ENCODE peak calls at places on chromosome 11, in eight cellular contexts. E is GM23248, P is IMR-90, L is GM23338, V is A549, K is mammary epithelial cell, F is astrocyte, J is HCT116. A is an unnamed sample.

GRCh38 chr11:36510567-36511020 is 522 bp upstream of the TRAF6 start:
- DNase-seq in E (peak; percentile 70), P (peak; percentile 32), V (peak; percentile 14), L (peak; percentile 57), F (peak; percentile 71), J (no peak), K (peak; percentile 67), A (peak; percentile 77)

GRCh38 chr11:36480833-36481232 is 29.2 kb downstream of the TRAF6 start:
- DNase-seq in K (no peak), E (no peak), F (no peak), L (no peak), P (no peak), V (no peak), J (no peak), A (no peak)

GRCh38 chr11:122163420-122163819 is 47.4 kb upstream of the BLID start:
- DNase-seq in L (no peak), F (peak; percentile 89), E (peak; percentile 70), P (peak; percentile 59), J (no peak), K (no peak), V (no peak), A (no peak)

GRCh38 chr11:2510626-2511402 is 66.0 kb downstream of the KCNQ1 start:
- DNase-seq in E (peak; percentile 36), P (no peak), K (no peak), J (no peak), V (no peak), L (no peak), F (no peak), A (no peak)

GRCh38 chr11:124766156-124766555 is 4.1 kb upstream of the ESAM start:
- DNase-seq in P (no peak), F (no peak), E (no peak), K (no peak), V (no peak), L (no peak), J (no peak), A (no peak)

GRCh38 chr11:85673422-85673821 is 8.5 kb upstream of the CREBZF start:
- DNase-seq in F (no peak), J (no peak), K (no peak), E (no peak), P (peak; percentile 23), L (no peak), V (no peak), A (no peak)

GRCh38 chr11:37511425-37511933 is 913.4 kb upstream of the RAG2 start:
- DNase-seq in F (peak; percentile 83), P (peak; percentile 63), J (no peak), E (peak; percentile 31), K (peak; percentile 93), V (no peak), L (no peak), A (peak; percentile 86)

GRCh38 chr11:30683176-30683575 is 97.0 kb upstream of the MPPED2 start:
- DNase-seq in L (no peak), F (no peak), P (peak; percentile 22), E (peak; percentile 19), J (no peak), K (no peak), V (no peak), A (no peak)

GRCh38 chr11:7577226-7577882 is 63.6 kb downstream of the PPFIBP2 start:
- DNase-seq in F (no peak), E (peak; percentile 55), K (no peak), L (no peak), J (no peak), P (no peak), V (no peak), A (peak; percentile 43)

GRCh38 chr11:131723088-131723487 is 352.7 kb downstream of the NTM start:
- DNase-seq in V (no peak), L (no peak), P (no peak), E (no peak), K (no peak), J (no peak), F (no peak), A (no peak)

GRCh38 chr11:65292866-65293265 is 21.8 kb upstream of the CDC42EP2 start:
- DNase-seq in F (no peak), L (no peak), K (no peak), J (no peak), E (no peak), V (no peak), P (no peak), A (peak; percentile 37)
- H3K27ac ChIP-seq in F (no peak overlapping the region), L (peak overlapping the region; percentile 81), K (no peak overlapping the region), J (no peak overlapping the region), E (peak overlapping the region; percentile 97), V (peak overlapping the region; percentile 79), P (peak overlapping the region; percentile 94), A (peak overlapping the region; percentile 100)

DNA sequence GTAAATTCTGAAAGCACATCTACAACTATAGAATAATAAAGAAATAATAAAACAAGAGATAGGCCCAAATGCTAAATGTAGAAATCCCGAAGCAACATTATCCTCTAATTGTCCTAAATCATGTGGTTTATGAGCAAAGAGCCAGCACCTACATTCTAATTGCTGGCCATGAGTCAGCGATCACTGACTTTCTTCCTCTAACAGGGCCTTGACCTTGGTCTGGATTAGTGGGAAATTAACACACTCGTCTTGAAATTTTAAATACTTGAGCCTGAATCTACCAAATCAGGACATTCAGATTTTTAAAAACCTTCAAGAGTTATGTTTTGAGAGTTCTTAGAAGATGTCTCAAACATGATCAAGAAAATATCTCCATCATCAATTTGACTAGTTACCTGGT is 727.6 kb downstream of the METTL15 start:
- DNase-seq in L (no peak), P (peak; percentile 57), K (peak; percentile 51), J (no peak), F (peak; percentile 87), V (no peak), E (peak; percentile 65), A (peak; percentile 89)
- H3K4me2 ChIP-seq in L (peak overlapping the region; percentile 64), P (peak overlapping the region; percentile 2), K (peak overlapping the region; percentile 53), J (peak overlapping the region; percentile 47), F (peak overlapping the region; percentile 54), V (peak overlapping the region; percentile 74), E (peak overlapping the region; percentile 47), A (no peak overlapping the region)

GRCh38 chr11:86792150-86792549 is 8.2 kb upstream of the PRSS23 start:
- DNase-seq in E (no peak), V (no peak), F (no peak), J (no peak), L (no peak), K (no peak), P (no peak), A (no peak)
- H3K27ac ChIP-seq in E (no peak overlapping the region), V (peak overlapping the region; percentile 2), F (no peak overlapping the region), J (no peak overlapping the region), L (no peak overlapping the region), K (no peak overlapping the region), P (no peak overlapping the region), A (no peak overlapping the region)

DNA sequence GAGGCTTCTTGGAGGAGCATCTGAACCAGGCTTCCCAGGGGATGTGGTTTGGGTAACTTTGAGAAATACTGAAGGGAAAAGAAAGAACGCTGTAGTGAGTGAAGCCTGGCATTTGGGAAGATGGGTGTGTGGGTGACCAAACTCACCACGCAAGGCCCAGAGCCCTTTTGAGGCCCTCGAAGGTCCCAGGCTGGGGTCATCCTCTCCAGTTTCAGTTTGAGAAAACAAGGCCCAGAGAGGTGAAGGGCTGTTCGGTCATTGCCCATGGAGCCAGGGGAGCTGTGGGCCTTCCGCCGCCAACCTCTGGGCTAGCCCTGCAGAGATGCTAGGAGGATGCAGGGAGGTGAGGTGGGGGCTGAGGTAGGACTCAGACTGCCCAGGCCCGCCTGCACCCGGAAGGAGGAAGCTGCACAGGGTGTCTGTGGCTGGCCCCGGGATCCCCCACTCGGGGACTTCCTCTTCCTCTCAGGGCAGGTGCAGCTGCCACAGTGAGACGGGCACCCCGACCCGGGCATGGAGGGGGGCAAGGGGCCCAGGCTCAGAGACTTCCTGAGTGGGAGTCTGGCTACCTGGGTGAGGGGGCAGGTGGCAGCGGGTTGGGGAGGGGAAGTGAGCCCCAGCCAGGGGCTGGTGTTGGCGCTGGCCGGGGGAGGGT is at the start of gene CCDC88B:
- DNase-seq in P (no peak), E (no peak), L (no peak), J (no peak), K (no peak), F (no peak), V (no peak), A (no peak)
- H3K4me2 ChIP-seq in P (no peak within 1 kb of the TSS), E (no peak within 1 kb of the TSS), L (peak within 1 kb of the TSS; percentile 93), J (peak within 1 kb of the TSS; percentile 21), K (no peak within 1 kb of the TSS), F (no peak within 1 kb of the TSS), V (no peak within 1 kb of the TSS), A (no peak within 1 kb of the TSS)

GRCh38 chr11:6480299-6480914 is 724 bp downstream of the ARFIP2 start:
- DNase-seq in V (no peak), L (no peak), J (no peak), E (peak; percentile 67), F (no peak), P (no peak), K (no peak), A (no peak)
- H3K27ac ChIP-seq in V (peak overlapping the region; percentile 86), L (peak overlapping the region; percentile 96), J (peak overlapping the region; percentile 57), E (peak overlapping the region; percentile 94), F (peak overlapping the region; percentile 89), P (peak overlapping the region; percentile 83), K (peak overlapping the region; percentile 91), A (peak overlapping the region; percentile 99)

DNA sequence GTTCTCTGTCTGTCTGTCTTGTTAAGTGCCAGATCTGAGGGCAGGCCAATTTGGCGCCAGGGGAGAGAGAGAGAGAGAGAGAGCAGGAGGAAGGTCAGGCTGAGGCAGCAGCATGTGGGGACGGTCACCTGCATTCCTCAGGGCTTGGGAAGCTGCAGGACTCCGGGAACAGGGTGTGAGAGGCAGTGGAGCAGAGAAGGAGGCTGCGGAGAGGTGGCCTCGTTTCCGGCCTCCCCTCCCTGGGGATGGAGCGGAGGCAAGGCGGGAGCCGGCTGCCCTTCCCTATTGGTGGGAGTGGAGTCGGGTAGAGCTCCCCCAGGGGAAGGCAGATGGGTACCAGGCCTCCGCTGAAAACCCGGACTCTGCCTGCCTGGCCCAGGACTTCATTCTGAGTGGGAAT is 9.7 kb downstream of the CLMP start:
- DNase-seq in V (no peak), K (no peak), E (no peak), J (no peak), F (no peak), L (peak; percentile 48), P (no peak), A (no peak)
- H3K4me2 ChIP-seq in V (peak overlapping the region; percentile 45), K (no peak overlapping the region), E (no peak overlapping the region), J (no peak overlapping the region), F (no peak overlapping the region), L (peak overlapping the region; percentile 51), P (no peak overlapping the region), A (no peak overlapping the region)

DNA sequence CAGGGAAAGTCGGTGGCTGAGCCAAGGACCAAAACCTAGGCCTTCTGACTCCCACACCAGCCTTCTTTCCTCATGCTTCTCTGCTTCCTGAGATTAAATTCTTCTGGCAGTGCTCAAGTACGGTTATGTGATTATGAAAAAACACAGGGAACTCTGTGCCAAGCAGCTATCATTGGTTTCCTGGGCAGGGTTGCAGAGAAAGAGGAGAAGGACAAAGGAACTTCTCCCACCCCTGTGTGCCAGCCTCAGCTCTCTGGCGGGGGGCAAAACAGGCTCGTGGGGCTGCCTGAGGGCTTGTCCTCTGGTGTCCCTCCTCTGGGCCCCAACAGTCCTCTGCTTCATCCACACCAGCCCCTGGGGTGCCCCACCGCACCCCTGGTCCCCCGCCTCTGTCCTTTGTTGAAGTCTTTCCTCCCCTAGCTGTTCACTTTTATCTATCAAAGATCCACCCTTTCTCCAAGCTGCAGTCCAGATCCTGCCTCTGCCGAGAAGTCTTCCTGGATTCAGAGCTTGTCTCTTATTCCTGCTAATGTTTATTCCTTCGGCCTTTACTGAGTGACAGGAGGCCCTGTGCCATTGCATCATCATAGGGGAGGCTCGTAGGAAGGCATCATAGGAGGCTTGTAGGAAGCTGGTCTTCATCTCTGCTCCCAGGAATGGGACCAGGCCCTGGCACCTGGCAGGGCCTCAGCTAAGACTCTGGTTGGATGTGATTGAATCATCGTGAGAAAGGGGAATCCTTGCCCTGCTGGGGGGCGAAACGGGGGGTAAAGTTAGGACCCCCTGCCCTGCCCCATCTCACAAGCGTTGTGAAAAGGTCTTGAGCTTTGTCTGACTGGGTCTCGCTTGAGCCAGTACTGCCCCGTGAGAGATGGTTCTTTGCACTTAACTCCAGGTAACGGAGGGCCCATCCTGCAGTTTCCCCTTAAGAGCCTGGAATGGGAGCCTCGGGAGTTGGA is 11.5 kb upstream of the FTH1 start:
- DNase-seq in K (no peak), J (no peak), F (peak; percentile 24), P (no peak), V (no peak), L (no peak), E (peak; percentile 68), A (peak; percentile 46)
- H3K27ac ChIP-seq in K (no peak overlapping the region), J (no peak overlapping the region), F (no peak overlapping the region), P (peak overlapping the region; percentile 53), V (peak overlapping the region; percentile 97), L (no peak overlapping the region), E (peak overlapping the region; percentile 49), A (no peak overlapping the region)

A was measured in fibroblast of lung.